ENCODE peak calls at places on chromosomes 4 and X, in eight cellular contexts. Y is heart right ventricle; S is activated T-cell treated with anti-CD3 and anti-CD28 coated beads for 4 hours; D is RPMI7951; V is immature natural killer cell; I is SK-N-DZ; E is CD8-positive, alpha-beta memory T cell; K is NCI-H460. X is an unnamed sample.
A peak's percentile ranks its signal among the peaks of the same experiment; 100 is the strongest.

GRCh38 chr4:148495463-148495862 is 53.2 kb upstream of the NR3C2 start:
- DNase-seq in Y (no peak), S (no peak), D (no peak), V (no peak), I (no peak), E (no peak), K (no peak), X (peak; percentile 18)

GRCh38 chr4:40719008-40719623 is 30.6 kb upstream of the NSUN7 start:
- DNase-seq in Y (no peak), S (no peak), D (peak; percentile 51), V (no peak), I (no peak), E (no peak), K (peak; percentile 72), X (peak; percentile 80)

GRCh38 chrX:17078031-17078730 is 131.7 kb downstream of the REPS2 start:
- DNase-seq in Y (no peak), S (no peak), D (peak; percentile 68), V (no peak), I (no peak), E (no peak), K (no peak), X (peak; percentile 6)

GRCh38 chr4:156832886-156833285 is 138.7 kb downstream of the PDGFC start:
- DNase-seq in Y (no peak), S (no peak), D (no peak), V (no peak), I (no peak), E (no peak), K (no peak), X (no peak)

GRCh38 chr4:31601793-31602192 is 881.6 kb downstream of the PCDH7 start:
- DNase-seq in Y (no peak), S (no peak), D (no peak), V (no peak), I (no peak), E (no peak), K (no peak), X (no peak)

GRCh38 chr4:4677825-4678522 is 136.1 kb upstream of the STX18 start:
- DNase-seq in Y (no peak), S (no peak), D (peak; percentile 36), V (no peak), I (peak; percentile 37), E (no peak), K (no peak), X (no peak)

GRCh38 chr4:7827566-7827965 is 112.1 kb downstream of the AFAP1 start:
- DNase-seq in Y (no peak), S (no peak), D (no peak), V (no peak), I (no peak), E (no peak), K (no peak), X (no peak)

GRCh38 chr4:108484187-108484586 is 136.2 kb upstream of the RPL34 start:
- DNase-seq in Y (no peak), S (no peak), D (no peak), V (no peak), I (no peak), E (no peak), K (no peak), X (no peak)

GRCh38 chr4:111854494-111855087 is 290.7 kb upstream of the FAM241A start:
- DNase-seq in Y (no peak), S (no peak), D (peak; percentile 24), V (no peak), I (peak; percentile 61), E (no peak), K (peak; percentile 16), X (peak; percentile 63)

GRCh38 chrX:66672106-66672505 is 33.2 kb upstream of the EDA2R start:
- DNase-seq in Y (no peak), S (no peak), D (peak; percentile 23), V (no peak), I (no peak), E (no peak), K (no peak), X (peak; percentile 56)

GRCh38 chrX:132716006-132716405 is 227.2 kb upstream of the MBNL3 start:
- DNase-seq in Y (no peak), S (no peak), D (no peak), V (no peak), I (no peak), E (no peak), K (no peak), X (no peak)

GRCh38 chr4:5510506-5510905 is 197.9 kb downstream of the EVC2 start:
- DNase-seq in Y (no peak), S (no peak), D (no peak), V (no peak), I (no peak), E (no peak), K (no peak), X (no peak)

GRCh38 chr4:142721187-142721586 is 124.9 kb downstream of the INPP4B start:
- DNase-seq in Y (no peak), S (no peak), D (no peak), V (no peak), I (no peak), E (no peak), K (no peak), X (peak; percentile 79)

X was measured in epithelial cell of esophagus.